ENCODE peak calls at places on chromosomes 6 and 20, in seven cellular contexts. V is Peyer's patch; Z is psoas muscle; P is activated CD8-positive, alpha-beta memory T cell treated with anti-CD3 and anti-CD28 coated beads for 4 hours; K is chondrocyte; L is ureter; C is AG10803. A is an unnamed sample.

GRCh38 chr20:16785221-16785620 is 37.1 kb downstream of the OTOR start:
- DNase-seq in K (no peak), P (no peak), C (peak; percentile 38), V (no peak), Z (no peak), L (no peak), A (no peak)

GRCh38 chr20:17570347-17571152 is 675 bp downstream of the DSTN start:
- DNase-seq in P (no peak), L (peak; percentile 64), V (peak; percentile 72), C (peak; percentile 46), K (no peak), Z (peak; percentile 56), A (peak; percentile 48)

GRCh38 chr20:19928379-19929360 is 88.5 kb upstream of the NAA20 start:
- DNase-seq in P (no peak), L (peak; percentile 77), V (peak; percentile 64), Z (peak; percentile 34), K (no peak), C (peak; percentile 23), A (no peak)

GRCh38 chr6:26033132-26033941 is 53.9 kb upstream of the HFE start:
- DNase-seq in L (peak; percentile 62), P (no peak), K (no peak), Z (peak; percentile 38), C (peak; percentile 99), V (peak; percentile 80), A (peak; percentile 76)

GRCh38 chr6:136284909-136285308 is 4.7 kb downstream of the BCLAF1 start:
- DNase-seq in Z (no peak), C (peak; percentile 44), K (no peak), V (no peak), L (no peak), P (no peak), A (no peak)

GRCh38 chr6:158869010-158869603 is 49.9 kb upstream of the EZR start:
- DNase-seq in P (no peak), K (no peak), Z (peak; percentile 28), V (no peak), C (no peak), L (no peak), A (peak; percentile 89)

GRCh38 chr20:59438201-59438600 is 137.8 kb downstream of the EDN3 start:
- DNase-seq in K (no peak), C (no peak), L (no peak), V (no peak), Z (no peak), P (no peak), A (no peak)

GRCh38 chr6:70601014-70601413 is 34.3 kb downstream of the SDHAF4 start:
- DNase-seq in K (no peak), Z (no peak), P (no peak), C (no peak), L (no peak), V (no peak), A (no peak)

GRCh38 chr6:170316071-170316470 is 9.5 kb downstream of the FAM120B start:
- DNase-seq in Z (no peak), P (no peak), V (no peak), L (no peak), K (no peak), C (no peak), A (no peak)

GRCh38 chr20:44800398-44801046 is 9.8 kb downstream of the RIMS4 start:
- DNase-seq in P (no peak), L (no peak), Z (no peak), V (no peak), C (no peak), K (no peak), A (peak; percentile 43)

GRCh38 chr20:12594410-12595130 is 414.2 kb upstream of the SPTLC3 start:
- DNase-seq in K (no peak), Z (no peak), V (no peak), P (no peak), C (no peak), L (no peak), A (no peak)

GRCh38 chr6:53855940-53856339 is 61.1 kb downstream of the LRRC1 start:
- DNase-seq in C (no peak), K (no peak), Z (no peak), P (no peak), V (no peak), L (no peak), A (no peak)

GRCh38 chr6:26017567-26017966 is 55.0 kb downstream of the TRIM38 start:
- DNase-seq in Z (peak; percentile 62), C (peak; percentile 73), K (no peak), P (peak; percentile 66), V (peak; percentile 64), L (peak; percentile 83), A (peak; percentile 80)

GRCh38 chr6:11089695-11090094 is 3.9 kb upstream of the SMIM13 start:
- DNase-seq in P (no peak), K (no peak), L (no peak), Z (no peak), V (no peak), C (no peak), A (no peak)

GRCh38 chr6:12245763-12246720 is 44.1 kb upstream of the EDN1 start:
- DNase-seq in V (no peak), C (no peak), K (no peak), L (no peak), Z (no peak), P (no peak), A (no peak)

GRCh38 chr20:32751309-32752020 is 8.2 kb upstream of the COMMD7 start:
- DNase-seq in Z (no peak), K (no peak), C (no peak), L (no peak), P (no peak), V (no peak), A (peak; percentile 69)

GRCh38 chr6:118825661-118826060 is 68.3 kb upstream of the ASF1A start:
- DNase-seq in P (no peak), Z (no peak), C (no peak), L (no peak), K (no peak), V (no peak), A (no peak)

GRCh38 chr6:15956205-15957106 is 172.4 kb upstream of the MYLIP start:
- DNase-seq in L (no peak), Z (no peak), V (peak; percentile 78), C (no peak), P (no peak), K (no peak), A (no peak)

GRCh38 chr20:45892049-45892816 is 1.1 kb downstream of the CTSA start:
- DNase-seq in V (no peak), P (no peak), Z (no peak), L (no peak), C (peak; percentile 34), K (no peak), A (no peak)

GRCh38 chr20:25223179-25223661 is 24.7 kb upstream of the PYGB start:
- DNase-seq in C (peak; percentile 62), Z (no peak), P (no peak), V (peak; percentile 62), K (peak; percentile 89), L (no peak), A (peak; percentile 69)

GRCh38 chr20:63556873-63557478 is 3.0 kb downstream of the FNDC11 start:
- DNase-seq in P (no peak), C (no peak), Z (no peak), K (no peak), V (no peak), L (no peak), A (no peak)